ENCODE peak calls at places on chromosomes 13 and 19, in five cellular contexts. R is activated CD8-positive, alpha-beta memory T cell treated with anti-CD3 and anti-CD28 coated beads, Interleukin-2, amount 50 U/mL, for 4 hours; G is HepG2; Z is hepatic stellate cell; M is NCI-H748 treated with DMSO at 0.1 percent for 48 hours. H is an unnamed sample.

GRCh38 chr13:45882626-45883025 is 31.1 kb upstream of the SIAH3 start:
- DNase-seq in R (no peak), G (no peak), Z (no peak), M (no peak), H (no peak)

GRCh38 chr19:46943150-46943946 is 76.3 kb upstream of the NPAS1 start:
- DNase-seq in R (no peak), G (peak; percentile 83), Z (no peak), M (no peak), H (no peak)

GRCh38 chr19:5624741-5625140 is 1.9 kb downstream of the SAFB start:
- DNase-seq in R (no peak), G (no peak), Z (no peak), M (no peak), H (no peak)

GRCh38 chr13:78298657-78299056 is 304.7 kb downstream of the POU4F1 start:
- DNase-seq in R (no peak), G (no peak), Z (no peak), M (no peak), H (no peak)

GRCh38 chr13:111949311-111949710 is 117.6 kb upstream of the SOX1 start:
- DNase-seq in R (no peak), G (no peak), Z (no peak), M (no peak), H (peak; percentile 7)

GRCh38 chr19:38079926-38080380 is 144.1 kb downstream of the DPF1 start:
- DNase-seq in R (no peak), G (peak; percentile 68), Z (peak; percentile 97), M (peak; percentile 93), H (no peak)

GRCh38 chr19:15188851-15189250 is 11.9 kb downstream of the NOTCH3 start:
- DNase-seq in R (no peak), G (no peak), Z (no peak), M (no peak), H (no peak)

GRCh38 chr13:113407103-113407530 is 43.2 kb upstream of the GRTP1 start:
- DNase-seq in R (no peak), G (no peak), Z (no peak), M (no peak), H (no peak)

GRCh38 chr19:6071103-6071485 is 39.2 kb downstream of the RFX2 start:
- DNase-seq in R (no peak), G (no peak), Z (peak; percentile 80), M (no peak), H (no peak)

GRCh38 chr13:35502456-35502855 is 26.0 kb upstream of the MAB21L1 start:
- DNase-seq in R (no peak), G (no peak), Z (no peak), M (no peak), H (no peak)

GRCh38 chr19:33649919-33650305 is 28.2 kb downstream of the CHST8 start:
- DNase-seq in R (no peak), G (no peak), Z (no peak), M (no peak), H (no peak)

GRCh38 chr19:21740559-21740958 is 26.8 kb downstream of the ZNF100 start:
- DNase-seq in R (no peak), G (no peak), Z (no peak), M (no peak), H (no peak)

GRCh38 chr13:95740921-95741320 is 64.0 kb downstream of the DNAJC3 start:
- DNase-seq in R (no peak), G (no peak), Z (no peak), M (no peak), H (no peak)

GRCh38 chr19:11191273-11191755 is 6.0 kb downstream of the KANK2 start:
- DNase-seq in R (no peak), G (no peak), Z (peak; percentile 98), M (no peak), H (no peak)

GRCh38 chr13:101152184-101152583 is 264.1 kb downstream of the NALCN start:
- DNase-seq in R (no peak), G (no peak), Z (no peak), M (no peak), H (no peak)

GRCh38 chr13:51241720-51242119 is 19.5 kb downstream of the FAM124A start:
- DNase-seq in R (no peak), G (no peak), Z (no peak), M (no peak), H (no peak)

GRCh38 chr13:30837227-30838159 is 68.6 kb upstream of the MEDAG start:
- DNase-seq in R (no peak), G (no peak), Z (no peak), M (no peak), H (no peak)

GRCh38 chr13:80716610-80717081 is 375.7 kb upstream of the SPRY2 start:
- DNase-seq in R (no peak), G (no peak), Z (no peak), M (peak; percentile 52), H (peak; percentile 43)

GRCh38 chr13:24249586-24249985 is 59.8 kb upstream of the C1QTNF9 start:
- DNase-seq in R (no peak), G (no peak), Z (no peak), M (no peak), H (no peak)

GRCh38 chr13:97574926-97575325 is 141.0 kb downstream of the RAP2A start:
- DNase-seq in R (no peak), G (peak; percentile 38), Z (peak; percentile 35), M (peak; percentile 32), H (peak; percentile 57)

GRCh38 chr13:52003551-52003950 is 7.7 kb downstream of the ATP7B start:
- DNase-seq in R (no peak), G (no peak), Z (no peak), M (no peak), H (no peak)

GRCh38 chr13:50805805-50806204 is 37.7 kb downstream of the DLEU7 start:
- DNase-seq in R (no peak), G (peak; percentile 5), Z (no peak), M (no peak), H (no peak)

GRCh38 chr13:98478134-98479129 is 98.5 kb downstream of the STK24 start:
- DNase-seq in R (no peak), G (no peak), Z (no peak), M (no peak), H (no peak)

GRCh38 chr13:19089315-19089714 is 92.3 kb downstream of the TUBA3C start:
- DNase-seq in R (no peak), G (peak; percentile 9), Z (no peak), M (no peak), H (no peak)

GRCh38 chr19:17872251-17873001 is 681 bp downstream of the SLC5A5 start:
- DNase-seq in R (no peak), G (no peak), Z (no peak), M (no peak), H (no peak)

GRCh38 chr13:33800646-33801186 is 17.2 kb upstream of the RFC3 start:
- DNase-seq in R (no peak), G (no peak), Z (no peak), M (no peak), H (no peak)

GRCh38 chr13:71454509-71454908 is 412.5 kb downstream of the DACH1 start:
- DNase-seq in R (no peak), G (no peak), Z (no peak), M (no peak), H (no peak)

GRCh38 chr19:49802836-49803528 is 10.1 kb downstream of the FUZ start:
- DNase-seq in R (no peak), G (no peak), Z (no peak), M (no peak), H (no peak)

GRCh38 chr13:35283856-35284255 is 192.6 kb downstream of the MAB21L1 start:
- DNase-seq in R (no peak), G (peak; percentile 80), Z (no peak), M (peak; percentile 69), H (no peak)

GRCh38 chr13:96730676-96731075 is 263.6 kb downstream of the OXGR1 start:
- DNase-seq in R (no peak), G (no peak), Z (no peak), M (no peak), H (no peak)

GRCh38 chr13:73168226-73168992 is 109.6 kb downstream of the KLF5 start:
- DNase-seq in R (no peak), G (no peak), Z (no peak), M (no peak), H (no peak)

GRCh38 chr19:32677657-32678056 is 2.0 kb downstream of the RGS9BP start:
- DNase-seq in R (no peak), G (no peak), Z (no peak), M (no peak), H (no peak)

GRCh38 chr13:33154911-33155310 is 130.6 kb downstream of the STARD13 start:
- DNase-seq in R (no peak), G (no peak), Z (no peak), M (no peak), H (no peak)

GRCh38 chr13:99565478-99566124 is 64.3 kb downstream of the TM9SF2 start:
- DNase-seq in R (no peak), G (no peak), Z (no peak), M (no peak), H (no peak)

GRCh38 chr13:39266426-39266825 is 228.2 kb downstream of the NHLRC3 start:
- DNase-seq in R (no peak), G (no peak), Z (no peak), M (no peak), H (no peak)

GRCh38 chr19:7391218-7391670 is 42.5 kb downstream of the ARHGEF18 start:
- DNase-seq in R (no peak), G (peak; percentile 77), Z (no peak), M (no peak), H (no peak)

GRCh38 chr13:33178197-33178699 is 107.3 kb downstream of the STARD13 start:
- DNase-seq in R (no peak), G (no peak), Z (no peak), M (no peak), H (no peak)

GRCh38 chr19:46737761-46738171 is 8.1 kb upstream of the FKRP start:
- DNase-seq in R (no peak), G (no peak), Z (no peak), M (no peak), H (no peak)

GRCh38 chr13:42041017-42041683 is 7.3 kb upstream of the DGKH start:
- DNase-seq in R (peak; percentile 38), G (no peak), Z (peak; percentile 60), M (peak; percentile 52), H (peak; percentile 16)